ENCODE peak calls at places on chromosomes 5 and 9, in nine cellular contexts. G is tibial nerve, M is astrocyte, W is HFF-Myc, C is iris pigment epithelial cell, X is H7, I is spleen, V is upper lobe of right lung, H is RWPE1. R is an unnamed sample.

GRCh38 chr5:60996368-60996767 is 51.4 kb downstream of the NDUFAF2 start:
- DNase-seq in G (no peak), M (no peak), W (no peak), C (no peak), X (no peak), I (no peak), V (no peak), H (no peak), R (no peak)

GRCh38 chr5:50657044-50657443 is 9.4 kb upstream of the PARP8 start:
- DNase-seq in G (no peak), M (no peak), W (no peak), C (no peak), X (no peak), I (no peak), V (no peak), H (no peak), R (no peak)

GRCh38 chr5:9766581-9766980 is 136.4 kb upstream of the TAS2R1 start:
- DNase-seq in G (no peak), M (peak), W (peak), C (peak), X (no peak), I (no peak), V (no peak), H (peak), R (no peak)

GRCh38 chr5:129857124-129857523 is 47.1 kb upstream of the CHSY3 start:
- DNase-seq in G (no peak), M (no peak), W (no peak), C (no peak), X (no peak), I (no peak), V (no peak), H (no peak), R (no peak)

GRCh38 chr5:71651554-71651953 is 64.4 kb downstream of the MCCC2 start:
- DNase-seq in G (no peak), M (no peak), W (no peak), C (no peak), X (no peak), I (no peak), V (no peak), H (no peak), R (no peak)

GRCh38 chr9:84322830-84323229 is 17.7 kb downstream of the SLC28A3 start:
- DNase-seq in G (no peak), M (peak), W (no peak), C (peak), X (no peak), I (no peak), V (no peak), H (peak), R (no peak)

GRCh38 chr9:133708770-133709611 is 29.2 kb downstream of the SARDH start:
- DNase-seq in G (no peak), M (no peak), W (no peak), C (no peak), X (peak), I (peak), V (peak), H (no peak), R (no peak)

GRCh38 chr5:6633469-6634326 is 458 bp downstream of the SRD5A1 start:
- DNase-seq in G (no peak), M (peak), W (no peak), C (peak), X (peak), I (no peak), V (no peak), H (peak), R (no peak)

GRCh38 chr5:135429326-135429725 is 17.8 kb downstream of the DCANP1 start:
- DNase-seq in G (no peak), M (peak), W (no peak), C (peak), X (no peak), I (no peak), V (no peak), H (no peak), R (no peak)

GRCh38 chr5:24742334-24742733 is 97.6 kb upstream of the CDH10 start:
- DNase-seq in G (no peak), M (peak), W (no peak), C (peak), X (no peak), I (no peak), V (no peak), H (no peak), R (no peak)

GRCh38 chr5:111685969-111686368 is 71.0 kb downstream of the NREP start:
- DNase-seq in G (no peak), M (no peak), W (no peak), C (no peak), X (peak), I (no peak), V (no peak), H (no peak), R (no peak)

GRCh38 chr9:16119261-16119660 is 566.4 kb downstream of the CCDC171 start:
- DNase-seq in G (no peak), M (no peak), W (no peak), C (peak), X (no peak), I (no peak), V (no peak), H (no peak), R (no peak)

GRCh38 chr5:76294573-76294972 is 108.5 kb upstream of the IQGAP2 start:
- DNase-seq in G (no peak), M (no peak), W (no peak), C (no peak), X (no peak), I (no peak), V (no peak), H (no peak), R (no peak)

GRCh38 chr5:119860463-119860862 is 231.1 kb downstream of the FAM170A start:
- DNase-seq in G (no peak), M (no peak), W (no peak), C (no peak), X (no peak), I (no peak), V (no peak), H (no peak), R (no peak)